ENCODE peak calls at places on chromosomes 4 and X, in eight cellular contexts. I is type B pancreatic cell; E is T-helper 1 cell; N is stimulated activated CD8-positive, alpha-beta memory T cell treated with anti-CD3 and anti-CD28 coated beads, Interleukin-4, amount 100 ng/mL, for 24 hours; U is NCI-H510A; F is NCI-H1092; W is NCI-H1930; T is activated CD8-positive, alpha-beta memory T cell treated with anti-CD3 and anti-CD28 coated beads for 4 hours. G is an unnamed sample.

GRCh38 chr4:74942251-74942917 is 9.5 kb downstream of the PARM1 start:
- DNase-seq in N (no peak), W (no peak), F (no peak), E (no peak), T (no peak), U (no peak), I (no peak), G (no peak)

GRCh38 chr4:61277785-61278184 is 77.7 kb downstream of the ADGRL3 start:
- DNase-seq in E (no peak), W (no peak), T (no peak), I (no peak), N (no peak), U (no peak), F (peak), G (peak)

GRCh38 chrX:1480082-1480785 is 27.5 kb upstream of the ASMTL start:
- DNase-seq in E (no peak), N (no peak), T (no peak), W (no peak), U (no peak), F (no peak), I (peak), G (no peak)

GRCh38 chrX:22234380-22234779 is 38.3 kb upstream of the CBLL2 start:
- DNase-seq in U (no peak), E (no peak), T (no peak), W (no peak), N (no peak), F (no peak), I (no peak), G (no peak)

GRCh38 chr4:16160457-16160856 is 65.8 kb downstream of the TAPT1 start:
- DNase-seq in E (no peak), T (no peak), N (no peak), F (no peak), U (no peak), W (no peak), I (no peak), G (no peak)

GRCh38 chr4:2793920-2794706 is 1.2 kb downstream of the SH3BP2 start:
- DNase-seq in I (no peak), T (no peak), N (no peak), F (no peak), U (no peak), W (no peak), E (peak), G (no peak)

GRCh38 chrX:129786210-129786651 is 6.5 kb downstream of the SASH3 start:
- DNase-seq in W (no peak), F (no peak), T (no peak), E (no peak), I (no peak), N (no peak), U (no peak), G (no peak)

GRCh38 chr4:78020677-78021076 is 36.4 kb upstream of the FRAS1 start:
- DNase-seq in E (no peak), F (no peak), N (no peak), I (no peak), T (no peak), U (peak), W (peak), G (peak)

GRCh38 chr4:177125656-177126055 is 184.0 kb upstream of the NEIL3 start:
- DNase-seq in W (no peak), N (no peak), F (no peak), U (no peak), E (no peak), I (no peak), T (no peak), G (no peak)

GRCh38 chrX:26651755-26652154 is 435.8 kb downstream of the MAGEB5 start:
- DNase-seq in I (no peak), F (no peak), T (no peak), N (no peak), E (no peak), W (no peak), U (no peak), G (no peak)

GRCh38 chrX:2469196-2469685 is 31.5 kb downstream of the DHRSX start:
- DNase-seq in E (no peak), U (no peak), W (no peak), I (no peak), F (no peak), T (no peak), N (no peak), G (no peak)

GRCh38 chr4:113179091-113179490 is 129.6 kb downstream of the ANK2 start:
- DNase-seq in E (no peak), T (no peak), F (no peak), U (no peak), W (no peak), N (no peak), I (no peak), G (no peak)

GRCh38 chr4:103892616-103893015 is 172.8 kb upstream of the TACR3 start:
- DNase-seq in F (no peak), U (no peak), N (no peak), I (no peak), T (no peak), E (no peak), W (no peak), G (no peak)

GRCh38 chrX:65644621-65645287 is 22.7 kb upstream of the MSN start:
- DNase-seq in T (no peak), I (no peak), E (no peak), W (no peak), U (no peak), N (no peak), F (no peak), G (no peak)

GRCh38 chr4:26061248-26061986 is 147.4 kb downstream of the SMIM20 start:
- DNase-seq in U (no peak), I (no peak), W (no peak), E (no peak), F (no peak), T (no peak), N (no peak), G (no peak)

GRCh38 chr4:156442961-156443360 is 489.3 kb upstream of the CTSO start:
- DNase-seq in E (no peak), U (no peak), I (no peak), F (no peak), N (no peak), T (no peak), W (no peak), G (no peak)

GRCh38 chrX:45428816-45429215 is 228.1 kb upstream of the DIPK2B start:
- DNase-seq in I (no peak), N (no peak), E (no peak), W (no peak), U (no peak), T (no peak), F (no peak), G (no peak)

GRCh38 chr4:1771555-1772305 is 21.4 kb upstream of the FGFR3 start:
- DNase-seq in U (no peak), W (no peak), T (no peak), F (no peak), I (no peak), N (no peak), E (no peak), G (no peak)

GRCh38 chrX:19684265-19684664 is 169.0 kb upstream of the MAP3K15 start:
- DNase-seq in T (no peak), E (no peak), I (no peak), F (no peak), N (no peak), U (no peak), W (no peak), G (no peak)

GRCh38 chr4:153488006-153488718 is 22.0 kb downstream of the TMEM131L start:
- DNase-seq in E (peak), I (no peak), T (peak), N (peak), F (no peak), W (no peak), U (no peak), G (no peak)

GRCh38 chr4:30754021-30754420 is 33.9 kb downstream of the PCDH7 start:
- DNase-seq in T (no peak), W (no peak), I (no peak), U (no peak), E (no peak), F (no peak), N (no peak), G (no peak)

GRCh38 chrX:54482839-54483593 is 13.0 kb downstream of the FGD1 start:
- DNase-seq in T (no peak), E (no peak), U (peak), N (no peak), W (no peak), F (no peak), I (no peak), G (no peak)

GRCh38 chr4:10963958-10964705 is 279.6 kb upstream of the CLNK start:
- DNase-seq in F (no peak), W (no peak), U (no peak), E (no peak), N (no peak), T (no peak), I (no peak), G (no peak)

GRCh38 chr4:100582146-100582545 is 64.3 kb upstream of the EMCN start:
- DNase-seq in T (no peak), F (no peak), U (no peak), N (no peak), W (no peak), E (no peak), I (no peak), G (no peak)

G was measured in NCI-H774.